ENCODE peak calls at places on chromosomes 3 and 15, in five cellular contexts. B is psoas muscle; T is adrenal gland; L is heart left ventricle; K is naive thymus-derived CD4-positive, alpha-beta T cell. P is an unnamed sample.

GRCh38 chr3:149371001-149371722 is 6.3 kb downstream of the TM4SF1 start:
- DNase-seq in B (no peak), T (no peak), L (no peak), K (no peak), P (no peak)

GRCh38 chr15:69679623-69680228 is 227.1 kb downstream of the RPLP1 start:
- DNase-seq in B (no peak), T (no peak), L (no peak), K (no peak), P (no peak)

GRCh38 chr3:186283096-186283495 is 78.9 kb downstream of the DGKG start:
- DNase-seq in B (no peak), T (no peak), L (no peak), K (no peak), P (no peak)

GRCh38 chr3:68211637-68212036 is 557.2 kb upstream of the SUCLG2 start:
- DNase-seq in B (no peak), T (no peak), L (no peak), K (no peak), P (no peak)

GRCh38 chr3:147937891-147938290 is 528.7 kb downstream of the ZIC1 start:
- DNase-seq in B (no peak), T (no peak), L (no peak), K (no peak), P (no peak)

GRCh38 chr3:65811050-65811766 is 227.5 kb downstream of the MAGI1 start:
- DNase-seq in B (peak; percentile 14), T (no peak), L (peak; percentile 52), K (no peak), P (peak; percentile 37)

GRCh38 chr3:108940166-108940565 is 13.5 kb downstream of the GUCA1C start:
- DNase-seq in B (no peak), T (no peak), L (no peak), K (no peak), P (no peak)

GRCh38 chr15:41564286-41564959 is 5.4 kb downstream of the TYRO3 start:
- DNase-seq in B (no peak), T (peak; percentile 79), L (no peak), K (no peak), P (peak; percentile 55)

GRCh38 chr3:151155409-151156128 is 47.4 kb downstream of the GPR171 start:
- DNase-seq in B (no peak), T (no peak), L (no peak), K (no peak), P (no peak)

GRCh38 chr3:10823516-10823818 is 7.4 kb downstream of the SLC6A11 start:
- DNase-seq in B (no peak), T (no peak), L (no peak), K (no peak), P (no peak)
- H3K27ac ChIP-seq in B (no peak overlapping the region), T (no peak overlapping the region), L (no peak overlapping the region), K (no peak overlapping the region), P (no peak overlapping the region)

DNA sequence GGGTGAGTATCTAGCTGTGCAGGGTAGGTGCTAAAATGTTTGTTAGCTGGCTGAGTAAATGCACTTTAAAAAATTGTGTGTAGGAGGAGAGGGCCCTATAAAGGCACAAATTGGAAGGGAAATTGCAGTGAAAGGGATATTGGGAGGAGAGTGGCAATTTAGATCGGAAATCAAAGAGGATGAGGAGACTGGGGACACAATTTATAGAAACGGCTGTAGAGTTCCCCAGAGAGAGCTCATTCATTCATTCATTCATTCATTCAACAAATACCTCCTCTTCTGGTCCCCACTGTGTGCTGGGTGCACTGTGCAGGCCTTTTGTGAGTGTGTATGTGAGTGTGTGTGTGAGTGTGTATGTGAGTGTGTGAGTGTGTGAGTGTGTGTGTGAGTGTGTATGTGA is 2.4 kb downstream of the DNAJA4 start:
- DNase-seq in B (no peak), T (no peak), L (no peak), K (no peak), P (no peak)
- H3K27ac ChIP-seq in B (peak overlapping the region; percentile 79), T (no peak overlapping the region), L (peak overlapping the region; percentile 66), K (no peak overlapping the region), P (no peak overlapping the region)

GRCh38 chr15:57150066-57150865 is 226.0 kb upstream of the CGNL1 start:
- DNase-seq in B (no peak), T (no peak), L (no peak), K (no peak), P (no peak)
- H3K27ac ChIP-seq in B (no peak overlapping the region), T (no peak overlapping the region), L (no peak overlapping the region), K (no peak overlapping the region), P (no peak overlapping the region)

GRCh38 chr3:133280591-133280990 is 119.3 kb upstream of the BFSP2 start:
- DNase-seq in B (no peak), T (no peak), L (no peak), K (no peak), P (no peak)

GRCh38 chr3:133282239-133282638 is 117.6 kb upstream of the BFSP2 start:
- DNase-seq in B (no peak), T (no peak), L (no peak), K (no peak), P (no peak)

GRCh38 chr3:133276594-133276993 is 123.3 kb upstream of the BFSP2 start:
- DNase-seq in B (no peak), T (no peak), L (no peak), K (no peak), P (no peak)

GRCh38 chr3:133274477-133274876 is 125.4 kb upstream of the BFSP2 start:
- DNase-seq in B (no peak), T (no peak), L (no peak), K (no peak), P (no peak)

DNA sequence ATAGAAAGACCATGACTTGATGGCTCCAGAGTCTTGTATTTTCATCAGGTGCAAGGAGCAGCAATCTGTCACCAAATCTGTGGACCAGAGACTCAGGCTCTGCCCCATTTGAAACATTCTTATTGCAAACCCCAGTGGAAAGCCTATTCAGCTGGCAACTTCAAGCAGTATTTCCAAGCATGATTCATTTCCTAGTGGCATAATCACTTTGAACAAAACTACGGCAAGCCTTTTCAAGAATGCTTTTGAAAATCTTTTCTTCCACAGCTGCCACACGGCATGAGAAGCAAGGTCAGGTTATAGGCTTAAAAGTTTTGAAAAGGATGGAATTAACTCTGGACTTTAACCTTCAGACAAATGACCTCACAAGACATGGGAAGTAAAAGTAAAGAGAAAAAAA is 122.0 kb upstream of the BFSP2 start:
- DNase-seq in B (no peak), T (no peak), L (no peak), K (no peak), P (no peak)
- H3K27ac ChIP-seq in B (no peak overlapping the region), T (peak overlapping the region; percentile 10), L (no peak overlapping the region), K (no peak overlapping the region), P (no peak overlapping the region)

GRCh38 chr3:172104471-172105072 is 65.2 kb downstream of the FNDC3B start:
- DNase-seq in B (no peak), T (no peak), L (no peak), K (no peak), P (no peak)

GRCh38 chr3:172106037-172106559 is 66.7 kb downstream of the FNDC3B start:
- DNase-seq in B (no peak), T (no peak), L (no peak), K (no peak), P (no peak)

GRCh38 chr3:172106989-172107388 is 67.6 kb downstream of the FNDC3B start:
- DNase-seq in B (no peak), T (no peak), L (no peak), K (peak; percentile 87), P (no peak)

GRCh38 chr3:172110127-172110779 is 70.9 kb downstream of the FNDC3B start:
- DNase-seq in B (no peak), T (no peak), L (no peak), K (no peak), P (no peak)

DNA sequence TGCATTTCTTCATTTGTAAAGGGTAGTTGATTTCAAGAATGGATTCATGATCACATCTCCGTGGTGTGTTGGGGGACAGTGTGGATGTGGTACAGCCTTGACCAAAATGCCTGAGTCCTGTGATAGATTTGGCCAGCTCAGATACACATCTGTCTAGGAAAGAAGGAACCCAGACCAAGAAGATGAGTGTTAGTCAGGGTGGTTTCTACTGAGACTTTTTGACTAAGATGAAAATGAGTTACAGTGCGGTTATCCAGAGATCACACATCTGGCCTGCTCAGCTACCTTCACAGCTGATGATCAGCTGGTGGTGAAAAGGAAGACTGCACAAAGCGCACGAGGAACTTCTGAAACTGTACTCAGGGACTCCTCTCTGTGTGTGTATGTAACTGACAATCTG is 68.0 kb downstream of the FNDC3B start:
- DNase-seq in B (no peak), T (no peak), L (no peak), K (peak; percentile 61), P (no peak)
- H3K27ac ChIP-seq in B (no peak overlapping the region), T (no peak overlapping the region), L (no peak overlapping the region), K (peak overlapping the region; percentile 54), P (no peak overlapping the region)

GRCh38 chr15:65087411-65087810 is 10.9 kb downstream of the KBTBD13 start:
- DNase-seq in B (no peak), T (no peak), L (no peak), K (no peak), P (no peak)
- H3K27ac ChIP-seq in B (peak overlapping the region; percentile 87), T (no peak overlapping the region), L (peak overlapping the region; percentile 97), K (no peak overlapping the region), P (no peak overlapping the region)

P was measured in substantia nigra.